ENCODE peak calls at places on chromosomes 12 and 14, in ten cellular contexts. One of them, this sample, is unnamed.

GRCh38 chr12:113598815-113599406 is 127.2 kb upstream of the LHX5 start:
- DNase-seq in lower leg skin: no peak
- DNase-seq in bronchial epithelial cell: no peak
- DNase-seq in mesothelial cell of epicardium: no peak
- DNase-seq in foreskin keratinocyte: no peak
- DNase-seq in ovary: no peak
- DNase-seq in GM23338: no peak
- DNase-seq in tibial artery: no peak
- DNase-seq in heart right ventricle: no peak
- DNase-seq in cardiac muscle cell: no peak
- DNase-seq in this sample: no peak

GRCh38 chr14:61280092-61280525 is 1.0 kb downstream of the TMEM30B start:
- DNase-seq in cardiac muscle cell: no peak
- DNase-seq in GM23338: no peak
- DNase-seq in heart right ventricle: no peak
- DNase-seq in lower leg skin: no peak
- DNase-seq in mesothelial cell of epicardium: no peak
- DNase-seq in tibial artery: peak
- DNase-seq in foreskin keratinocyte: no peak
- DNase-seq in bronchial epithelial cell: peak
- DNase-seq in ovary: no peak
- DNase-seq in this sample: no peak

GRCh38 chr12:113316155-113316554 is 18.8 kb downstream of the SLC8B1 start:
- DNase-seq in bronchial epithelial cell: no peak
- DNase-seq in tibial artery: no peak
- DNase-seq in ovary: no peak
- DNase-seq in cardiac muscle cell: no peak
- DNase-seq in mesothelial cell of epicardium: no peak
- DNase-seq in lower leg skin: no peak
- DNase-seq in GM23338: no peak
- DNase-seq in heart right ventricle: no peak
- DNase-seq in foreskin keratinocyte: no peak
- DNase-seq in this sample: no peak

GRCh38 chr14:59664741-59665140 is 88.1 kb upstream of the CCDC175 start:
- DNase-seq in foreskin keratinocyte: peak
- DNase-seq in mesothelial cell of epicardium: no peak
- DNase-seq in heart right ventricle: no peak
- DNase-seq in ovary: no peak
- DNase-seq in bronchial epithelial cell: peak
- DNase-seq in tibial artery: no peak
- DNase-seq in GM23338: no peak
- DNase-seq in cardiac muscle cell: no peak
- DNase-seq in lower leg skin: no peak
- DNase-seq in this sample: no peak

GRCh38 chr12:24380122-24380521 is 430.7 kb upstream of the SOX5 start:
- DNase-seq in cardiac muscle cell: no peak
- DNase-seq in foreskin keratinocyte: peak
- DNase-seq in bronchial epithelial cell: peak
- DNase-seq in GM23338: peak
- DNase-seq in tibial artery: no peak
- DNase-seq in mesothelial cell of epicardium: no peak
- DNase-seq in lower leg skin: no peak
- DNase-seq in ovary: no peak
- DNase-seq in heart right ventricle: no peak
- DNase-seq in this sample: no peak

GRCh38 chr12:102441077-102441596 is 39.2 kb downstream of the IGF1 start:
- DNase-seq in lower leg skin: no peak
- DNase-seq in ovary: no peak
- DNase-seq in tibial artery: no peak
- DNase-seq in cardiac muscle cell: no peak
- DNase-seq in mesothelial cell of epicardium: no peak
- DNase-seq in GM23338: no peak
- DNase-seq in heart right ventricle: no peak
- DNase-seq in bronchial epithelial cell: no peak
- DNase-seq in foreskin keratinocyte: no peak
- DNase-seq in this sample: no peak

GRCh38 chr14:58572092-58572853 is 65.5 kb upstream of the DACT1 start:
- DNase-seq in GM23338: no peak
- DNase-seq in heart right ventricle: no peak
- DNase-seq in foreskin keratinocyte: no peak
- DNase-seq in ovary: no peak
- DNase-seq in cardiac muscle cell: peak
- DNase-seq in bronchial epithelial cell: peak
- DNase-seq in tibial artery: no peak
- DNase-seq in mesothelial cell of epicardium: no peak
- DNase-seq in lower leg skin: no peak
- DNase-seq in this sample: no peak

GRCh38 chr12:17296882-17297281 is 690.9 kb upstream of the LMO3 start:
- DNase-seq in lower leg skin: no peak
- DNase-seq in GM23338: no peak
- DNase-seq in heart right ventricle: no peak
- DNase-seq in tibial artery: no peak
- DNase-seq in ovary: no peak
- DNase-seq in mesothelial cell of epicardium: no peak
- DNase-seq in bronchial epithelial cell: no peak
- DNase-seq in cardiac muscle cell: no peak
- DNase-seq in foreskin keratinocyte: no peak
- DNase-seq in this sample: no peak

GRCh38 chr14:99780690-99781089 is 12.5 kb upstream of the EML1 start:
- DNase-seq in GM23338: no peak
- DNase-seq in lower leg skin: no peak
- DNase-seq in mesothelial cell of epicardium: no peak
- DNase-seq in heart right ventricle: no peak
- DNase-seq in cardiac muscle cell: no peak
- DNase-seq in tibial artery: no peak
- DNase-seq in bronchial epithelial cell: peak
- DNase-seq in ovary: no peak
- DNase-seq in foreskin keratinocyte: no peak
- DNase-seq in this sample: no peak

GRCh38 chr14:89372156-89372555 is 44.9 kb downstream of the FOXN3 start:
- DNase-seq in tibial artery: no peak
- DNase-seq in foreskin keratinocyte: peak
- DNase-seq in heart right ventricle: no peak
- DNase-seq in cardiac muscle cell: no peak
- DNase-seq in bronchial epithelial cell: no peak
- DNase-seq in lower leg skin: no peak
- DNase-seq in GM23338: no peak
- DNase-seq in mesothelial cell of epicardium: no peak
- DNase-seq in ovary: no peak
- DNase-seq in this sample: no peak

GRCh38 chr14:25537846-25538455 is 488.0 kb upstream of the STXBP6 start:
- DNase-seq in cardiac muscle cell: peak
- DNase-seq in tibial artery: no peak
- DNase-seq in ovary: no peak
- DNase-seq in GM23338: peak
- DNase-seq in bronchial epithelial cell: peak
- DNase-seq in foreskin keratinocyte: no peak
- DNase-seq in lower leg skin: no peak
- DNase-seq in mesothelial cell of epicardium: peak
- DNase-seq in heart right ventricle: no peak
- DNase-seq in this sample: peak

GRCh38 chr12:106085213-106085612 is 53.5 kb downstream of the NUAK1 start:
- DNase-seq in bronchial epithelial cell: no peak
- DNase-seq in ovary: no peak
- DNase-seq in heart right ventricle: no peak
- DNase-seq in mesothelial cell of epicardium: no peak
- DNase-seq in GM23338: no peak
- DNase-seq in tibial artery: no peak
- DNase-seq in cardiac muscle cell: no peak
- DNase-seq in lower leg skin: no peak
- DNase-seq in foreskin keratinocyte: no peak
- DNase-seq in this sample: no peak

GRCh38 chr12:106082216-106083175 is 56.3 kb downstream of the NUAK1 start:
- DNase-seq in foreskin keratinocyte: no peak
- DNase-seq in lower leg skin: no peak
- DNase-seq in heart right ventricle: no peak
- DNase-seq in ovary: no peak
- DNase-seq in cardiac muscle cell: no peak
- DNase-seq in mesothelial cell of epicardium: no peak
- DNase-seq in tibial artery: peak
- DNase-seq in GM23338: no peak
- DNase-seq in bronchial epithelial cell: no peak
- DNase-seq in this sample: no peak

GRCh38 chr12:106084048-106084671 is 54.6 kb downstream of the NUAK1 start:
- DNase-seq in tibial artery: no peak
- DNase-seq in heart right ventricle: no peak
- DNase-seq in bronchial epithelial cell: no peak
- DNase-seq in foreskin keratinocyte: peak
- DNase-seq in mesothelial cell of epicardium: peak
- DNase-seq in ovary: no peak
- DNase-seq in GM23338: peak
- DNase-seq in cardiac muscle cell: no peak
- DNase-seq in lower leg skin: no peak
- DNase-seq in this sample: no peak

GRCh38 chr12:106086696-106087095 is 52.1 kb downstream of the NUAK1 start:
- DNase-seq in cardiac muscle cell: no peak
- DNase-seq in heart right ventricle: no peak
- DNase-seq in tibial artery: no peak
- DNase-seq in foreskin keratinocyte: no peak
- DNase-seq in mesothelial cell of epicardium: no peak
- DNase-seq in bronchial epithelial cell: no peak
- DNase-seq in GM23338: no peak
- DNase-seq in lower leg skin: no peak
- DNase-seq in ovary: no peak
- DNase-seq in this sample: no peak

GRCh38 chr12:106084759-106085158 is 54.0 kb downstream of the NUAK1 start:
- DNase-seq in foreskin keratinocyte: no peak
- DNase-seq in ovary: no peak
- DNase-seq in bronchial epithelial cell: no peak
- DNase-seq in cardiac muscle cell: no peak
- DNase-seq in GM23338: no peak
- DNase-seq in lower leg skin: no peak
- DNase-seq in mesothelial cell of epicardium: no peak
- DNase-seq in heart right ventricle: no peak
- DNase-seq in tibial artery: no peak
- DNase-seq in this sample: no peak
- TF ChIP-seq CTCF in foreskin keratinocyte: no peak
- TF ChIP-seq CTCF in ovary: no peak
- TF ChIP-seq CTCF in bronchial epithelial cell: no peak
- TF ChIP-seq CTCF in cardiac muscle cell: no peak
- TF ChIP-seq CTCF in GM23338: no peak
- TF ChIP-seq CTCF in lower leg skin: no peak
- TF ChIP-seq CTCF in mesothelial cell of epicardium: no peak
- TF ChIP-seq CTCF in heart right ventricle: no peak
- TF ChIP-seq CTCF in tibial artery: no peak
- TF ChIP-seq CTCF in this sample: no peak

GRCh38 chr12:110353211-110353965 is 50.1 kb downstream of the ANAPC7 start:
- DNase-seq in mesothelial cell of epicardium: no peak
- DNase-seq in tibial artery: no peak
- DNase-seq in lower leg skin: no peak
- DNase-seq in heart right ventricle: no peak
- DNase-seq in GM23338: no peak
- DNase-seq in cardiac muscle cell: no peak
- DNase-seq in bronchial epithelial cell: no peak
- DNase-seq in ovary: no peak
- DNase-seq in foreskin keratinocyte: no peak
- DNase-seq in this sample: no peak

GRCh38 chr12:110354172-110354780 is 49.2 kb downstream of the ANAPC7 start:
- DNase-seq in ovary: no peak
- DNase-seq in GM23338: no peak
- DNase-seq in mesothelial cell of epicardium: no peak
- DNase-seq in bronchial epithelial cell: no peak
- DNase-seq in foreskin keratinocyte: no peak
- DNase-seq in cardiac muscle cell: no peak
- DNase-seq in heart right ventricle: no peak
- DNase-seq in lower leg skin: no peak
- DNase-seq in tibial artery: no peak
- DNase-seq in this sample: no peak

GRCh38 chr12:110352401-110352800 is 51.1 kb downstream of the ANAPC7 start:
- DNase-seq in tibial artery: no peak
- DNase-seq in lower leg skin: no peak
- DNase-seq in GM23338: no peak
- DNase-seq in cardiac muscle cell: no peak
- DNase-seq in bronchial epithelial cell: no peak
- DNase-seq in mesothelial cell of epicardium: no peak
- DNase-seq in ovary: no peak
- DNase-seq in foreskin keratinocyte: no peak
- DNase-seq in heart right ventricle: no peak
- DNase-seq in this sample: no peak

GRCh38 chr12:110351119-110351518 is 52.4 kb downstream of the ANAPC7 start:
- DNase-seq in GM23338: no peak
- DNase-seq in ovary: no peak
- DNase-seq in tibial artery: no peak
- DNase-seq in heart right ventricle: no peak
- DNase-seq in mesothelial cell of epicardium: no peak
- DNase-seq in foreskin keratinocyte: no peak
- DNase-seq in bronchial epithelial cell: no peak
- DNase-seq in cardiac muscle cell: no peak
- DNase-seq in lower leg skin: no peak
- DNase-seq in this sample: no peak

GRCh38 chr12:110355080-110355479 is 48.4 kb downstream of the ANAPC7 start:
- DNase-seq in foreskin keratinocyte: peak
- DNase-seq in heart right ventricle: no peak
- DNase-seq in ovary: no peak
- DNase-seq in cardiac muscle cell: peak
- DNase-seq in mesothelial cell of epicardium: no peak
- DNase-seq in bronchial epithelial cell: peak
- DNase-seq in lower leg skin: no peak
- DNase-seq in tibial artery: no peak
- DNase-seq in GM23338: peak
- DNase-seq in this sample: no peak
- TF ChIP-seq CTCF in foreskin keratinocyte: peak
- TF ChIP-seq CTCF in heart right ventricle: peak
- TF ChIP-seq CTCF in ovary: no peak
- TF ChIP-seq CTCF in cardiac muscle cell: peak
- TF ChIP-seq CTCF in mesothelial cell of epicardium: peak
- TF ChIP-seq CTCF in bronchial epithelial cell: peak
- TF ChIP-seq CTCF in lower leg skin: no peak
- TF ChIP-seq CTCF in tibial artery: peak
- TF ChIP-seq CTCF in GM23338: peak
- TF ChIP-seq CTCF in this sample: peak

DNA sequence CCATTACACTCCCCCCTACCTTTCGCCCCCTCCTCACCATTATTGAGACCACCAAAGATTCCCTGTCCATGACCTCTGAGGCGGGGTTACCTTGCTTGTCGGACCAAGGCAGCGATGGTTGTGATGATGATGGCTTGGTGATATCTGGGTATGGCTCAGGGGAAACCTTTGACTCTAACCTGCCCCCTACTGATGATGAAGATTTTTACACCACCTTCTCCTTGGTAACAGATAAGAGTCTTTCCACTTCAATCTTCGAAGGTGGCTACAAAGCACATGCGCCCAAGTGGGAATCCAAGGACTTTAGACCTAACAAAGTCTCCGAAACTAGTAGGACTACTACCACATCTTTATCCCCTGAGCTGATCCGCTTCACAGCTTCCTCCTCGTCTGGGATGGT is 350.2 kb downstream of the DIO2 start:
- DNase-seq in foreskin keratinocyte: no peak
- DNase-seq in ovary: no peak
- DNase-seq in cardiac muscle cell: no peak
- DNase-seq in bronchial epithelial cell: no peak
- DNase-seq in heart right ventricle: no peak
- DNase-seq in GM23338: peak
- DNase-seq in tibial artery: no peak
- DNase-seq in lower leg skin: no peak
- DNase-seq in mesothelial cell of epicardium: no peak
- DNase-seq in this sample: no peak
- TF ChIP-seq CTCF in foreskin keratinocyte: peak
- TF ChIP-seq CTCF in ovary: no peak
- TF ChIP-seq CTCF in cardiac muscle cell: no peak
- TF ChIP-seq CTCF in bronchial epithelial cell: no peak
- TF ChIP-seq CTCF in heart right ventricle: no peak
- TF ChIP-seq CTCF in GM23338: peak
- TF ChIP-seq CTCF in tibial artery: no peak
- TF ChIP-seq CTCF in lower leg skin: no peak
- TF ChIP-seq CTCF in mesothelial cell of epicardium: no peak
- TF ChIP-seq CTCF in this sample: no peak

GRCh38 chr12:81992461-81992860 is 233.3 kb upstream of the PPFIA2 start:
- DNase-seq in ovary: no peak
- DNase-seq in GM23338: peak
- DNase-seq in heart right ventricle: no peak
- DNase-seq in lower leg skin: no peak
- DNase-seq in mesothelial cell of epicardium: no peak
- DNase-seq in bronchial epithelial cell: peak
- DNase-seq in tibial artery: peak
- DNase-seq in foreskin keratinocyte: peak
- DNase-seq in cardiac muscle cell: peak
- DNase-seq in this sample: no peak
- TF ChIP-seq CTCF in ovary: no peak
- TF ChIP-seq CTCF in GM23338: peak
- TF ChIP-seq CTCF in heart right ventricle: peak
- TF ChIP-seq CTCF in lower leg skin: no peak
- TF ChIP-seq CTCF in mesothelial cell of epicardium: no peak
- TF ChIP-seq CTCF in bronchial epithelial cell: peak
- TF ChIP-seq CTCF in tibial artery: peak
- TF ChIP-seq CTCF in foreskin keratinocyte: peak
- TF ChIP-seq CTCF in cardiac muscle cell: peak
- TF ChIP-seq CTCF in this sample: peak

This sample was measured in progenitor cell of endocrine pancreas.